ENCODE peak calls at places on chromosomes 3 and 15, in nine cellular contexts. One of them, this sample, is unnamed.

GRCh38 chr15:55649058-55649423 is 60.9 kb upstream of the PYGO1 start:
- DNase-seq in lower lobe of right lung: no peak
- DNase-seq in BE2C: no peak
- DNase-seq in body of pancreas: no peak
- DNase-seq in suprapubic skin: no peak
- DNase-seq in A549: no peak
- DNase-seq in breast epithelium: no peak
- DNase-seq in heart left ventricle: no peak
- DNase-seq in RWPE2: no peak
- DNase-seq in this sample: no peak

GRCh38 chr3:129001817-129002572 is 891 bp downstream of the EFCC1 start:
- DNase-seq in breast epithelium: no peak
- DNase-seq in A549: peak; percentile 44
- DNase-seq in body of pancreas: no peak
- DNase-seq in RWPE2: no peak
- DNase-seq in suprapubic skin: no peak
- DNase-seq in BE2C: peak; percentile 33
- DNase-seq in heart left ventricle: no peak
- DNase-seq in lower lobe of right lung: no peak
- DNase-seq in this sample: no peak

GRCh38 chr3:134352031-134352671 is 22.1 kb downstream of the AMOTL2 start:
- DNase-seq in heart left ventricle: no peak
- DNase-seq in A549: no peak
- DNase-seq in body of pancreas: peak; percentile 56
- DNase-seq in BE2C: no peak
- DNase-seq in RWPE2: peak; percentile 75
- DNase-seq in suprapubic skin: no peak
- DNase-seq in lower lobe of right lung: no peak
- DNase-seq in breast epithelium: no peak
- DNase-seq in this sample: peak; percentile 62

GRCh38 chr3:66297917-66298316 is 77.1 kb downstream of the SLC25A26 start:
- DNase-seq in RWPE2: no peak
- DNase-seq in suprapubic skin: no peak
- DNase-seq in heart left ventricle: no peak
- DNase-seq in body of pancreas: no peak
- DNase-seq in lower lobe of right lung: no peak
- DNase-seq in BE2C: no peak
- DNase-seq in breast epithelium: no peak
- DNase-seq in A549: no peak
- DNase-seq in this sample: no peak

GRCh38 chr15:58467121-58467721 is 35.4 kb downstream of the LIPC start:
- DNase-seq in RWPE2: no peak
- DNase-seq in suprapubic skin: no peak
- DNase-seq in body of pancreas: no peak
- DNase-seq in lower lobe of right lung: no peak
- DNase-seq in heart left ventricle: no peak
- DNase-seq in BE2C: peak; percentile 54
- DNase-seq in breast epithelium: no peak
- DNase-seq in A549: no peak
- DNase-seq in this sample: no peak

GRCh38 chr3:130963878-130964277 is 62.7 kb downstream of the ASTE1 start:
- DNase-seq in BE2C: no peak
- DNase-seq in RWPE2: no peak
- DNase-seq in A549: peak; percentile 75
- DNase-seq in suprapubic skin: no peak
- DNase-seq in lower lobe of right lung: no peak
- DNase-seq in breast epithelium: no peak
- DNase-seq in body of pancreas: no peak
- DNase-seq in heart left ventricle: no peak
- DNase-seq in this sample: no peak

GRCh38 chr3:135218304-135218703 is 423.2 kb downstream of the EPHB1 start:
- DNase-seq in RWPE2: no peak
- DNase-seq in A549: no peak
- DNase-seq in body of pancreas: no peak
- DNase-seq in lower lobe of right lung: no peak
- DNase-seq in BE2C: no peak
- DNase-seq in suprapubic skin: no peak
- DNase-seq in heart left ventricle: no peak
- DNase-seq in breast epithelium: no peak
- DNase-seq in this sample: no peak

GRCh38 chr15:40358492-40359353 is 704 bp downstream of the DISP2 start:
- DNase-seq in A549: no peak
- DNase-seq in body of pancreas: no peak
- DNase-seq in suprapubic skin: no peak
- DNase-seq in RWPE2: peak; percentile 80
- DNase-seq in lower lobe of right lung: no peak
- DNase-seq in BE2C: peak; percentile 51
- DNase-seq in breast epithelium: no peak
- DNase-seq in heart left ventricle: no peak
- DNase-seq in this sample: no peak

GRCh38 chr15:75688278-75688557 is 24.4 kb downstream of the CSPG4 start:
- DNase-seq in lower lobe of right lung: no peak
- DNase-seq in BE2C: no peak
- DNase-seq in body of pancreas: no peak
- DNase-seq in A549: no peak
- DNase-seq in breast epithelium: no peak
- DNase-seq in suprapubic skin: no peak
- DNase-seq in heart left ventricle: no peak
- DNase-seq in RWPE2: no peak
- DNase-seq in this sample: no peak

GRCh38 chr15:58475573-58476524 is 44.1 kb downstream of the LIPC start:
- DNase-seq in breast epithelium: no peak
- DNase-seq in A549: no peak
- DNase-seq in lower lobe of right lung: no peak
- DNase-seq in RWPE2: no peak
- DNase-seq in suprapubic skin: no peak
- DNase-seq in BE2C: peak; percentile 28
- DNase-seq in heart left ventricle: no peak
- DNase-seq in body of pancreas: no peak
- DNase-seq in this sample: peak; percentile 36

GRCh38 chr3:13349823-13350222 is 70.3 kb downstream of the NUP210 start:
- DNase-seq in A549: no peak
- DNase-seq in heart left ventricle: no peak
- DNase-seq in RWPE2: no peak
- DNase-seq in lower lobe of right lung: no peak
- DNase-seq in breast epithelium: no peak
- DNase-seq in body of pancreas: no peak
- DNase-seq in BE2C: no peak
- DNase-seq in suprapubic skin: no peak
- DNase-seq in this sample: no peak

GRCh38 chr3:186665484-186666188 is at the start of gene HRG:
- DNase-seq in heart left ventricle: no peak
- DNase-seq in lower lobe of right lung: no peak
- DNase-seq in A549: no peak
- DNase-seq in RWPE2: no peak
- DNase-seq in breast epithelium: no peak
- DNase-seq in body of pancreas: no peak
- DNase-seq in suprapubic skin: no peak
- DNase-seq in BE2C: no peak
- DNase-seq in this sample: no peak

GRCh38 chr3:157030712-157031111 is 129.2 kb downstream of the CCNL1 start:
- DNase-seq in RWPE2: no peak
- DNase-seq in BE2C: no peak
- DNase-seq in suprapubic skin: no peak
- DNase-seq in A549: no peak
- DNase-seq in body of pancreas: no peak
- DNase-seq in heart left ventricle: no peak
- DNase-seq in breast epithelium: no peak
- DNase-seq in lower lobe of right lung: no peak
- DNase-seq in this sample: no peak

DNA sequence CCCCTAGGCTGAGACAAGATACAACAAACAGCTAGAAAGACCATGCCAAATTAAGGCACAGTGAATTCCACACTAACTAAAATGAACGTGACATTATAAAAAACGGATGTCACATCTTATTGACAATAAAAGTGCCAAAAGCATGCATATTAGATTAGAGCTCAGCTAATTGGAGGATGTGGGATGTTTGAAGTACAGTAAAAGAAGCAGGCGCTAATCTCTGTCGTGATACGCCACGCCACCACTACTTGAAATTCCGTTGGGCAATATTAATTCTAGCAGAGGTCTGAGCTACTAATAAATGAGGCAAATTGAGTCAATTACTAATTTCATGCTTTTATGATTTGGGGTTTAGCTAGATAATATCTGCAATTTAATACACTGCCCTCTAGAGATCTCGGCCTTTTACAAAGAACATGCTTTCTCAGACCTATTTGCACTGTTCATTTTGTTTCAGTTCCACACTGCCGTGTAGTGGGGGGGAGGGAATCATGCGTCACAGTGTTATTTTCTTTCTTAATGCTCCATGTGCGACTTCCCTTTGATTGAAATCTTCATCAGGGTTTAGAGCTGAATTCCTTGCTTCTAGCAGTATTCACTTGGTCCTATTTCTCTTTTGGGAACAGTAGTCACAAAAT is 52.9 kb upstream of the ROBO2 start:
- DNase-seq in breast epithelium: no peak
- DNase-seq in RWPE2: no peak
- DNase-seq in A549: peak; percentile 2
- DNase-seq in lower lobe of right lung: no peak
- DNase-seq in body of pancreas: no peak
- DNase-seq in suprapubic skin: no peak
- DNase-seq in heart left ventricle: no peak
- DNase-seq in BE2C: peak; percentile 34
- DNase-seq in this sample: no peak
- TF ChIP-seq CTCF in breast epithelium: no peak
- TF ChIP-seq CTCF in RWPE2: no peak
- TF ChIP-seq CTCF in A549: no peak
- TF ChIP-seq CTCF in lower lobe of right lung: no peak
- TF ChIP-seq CTCF in body of pancreas: no peak
- TF ChIP-seq CTCF in suprapubic skin: no peak
- TF ChIP-seq CTCF in heart left ventricle: no peak
- TF ChIP-seq CTCF in BE2C: peak; percentile 52
- TF ChIP-seq CTCF in this sample: no peak

GRCh38 chr3:24288538-24289236 is 206.0 kb downstream of the THRB start:
- DNase-seq in body of pancreas: no peak
- DNase-seq in heart left ventricle: peak; percentile 45
- DNase-seq in suprapubic skin: no peak
- DNase-seq in breast epithelium: no peak
- DNase-seq in BE2C: no peak
- DNase-seq in RWPE2: no peak
- DNase-seq in A549: no peak
- DNase-seq in lower lobe of right lung: no peak
- DNase-seq in this sample: no peak
- H3K4me1 ChIP-seq in body of pancreas: peaks cover 5% of the 10 kb centered on the region
- H3K4me1 ChIP-seq in heart left ventricle: peaks cover 22% of the 10 kb centered on the region
- H3K4me1 ChIP-seq in suprapubic skin: peaks cover 15% of the 10 kb centered on the region
- H3K4me1 ChIP-seq in breast epithelium: peaks cover 13% of the 10 kb centered on the region
- H3K4me1 ChIP-seq in BE2C: no peaks in the 10 kb centered on the region
- H3K4me1 ChIP-seq in RWPE2: no peaks in the 10 kb centered on the region
- H3K4me1 ChIP-seq in A549: no peaks in the 10 kb centered on the region
- H3K4me1 ChIP-seq in lower lobe of right lung: peaks cover 34% of the 10 kb centered on the region
- H3K4me1 ChIP-seq in this sample: peaks cover 21% of the 10 kb centered on the region

GRCh38 chr15:70835826-70836225 is 18.1 kb downstream of the LARP6 start:
- DNase-seq in RWPE2: no peak
- DNase-seq in lower lobe of right lung: no peak
- DNase-seq in A549: no peak
- DNase-seq in suprapubic skin: no peak
- DNase-seq in body of pancreas: no peak
- DNase-seq in breast epithelium: no peak
- DNase-seq in BE2C: no peak
- DNase-seq in heart left ventricle: no peak
- DNase-seq in this sample: no peak

GRCh38 chr15:70835415-70835814 is 18.5 kb downstream of the LARP6 start:
- DNase-seq in heart left ventricle: peak; percentile 82
- DNase-seq in lower lobe of right lung: no peak
- DNase-seq in breast epithelium: no peak
- DNase-seq in BE2C: no peak
- DNase-seq in body of pancreas: no peak
- DNase-seq in RWPE2: no peak
- DNase-seq in A549: no peak
- DNase-seq in suprapubic skin: peak; percentile 87
- DNase-seq in this sample: no peak

GRCh38 chr15:70832176-70832575 is 21.8 kb downstream of the LARP6 start:
- DNase-seq in A549: no peak
- DNase-seq in body of pancreas: no peak
- DNase-seq in breast epithelium: no peak
- DNase-seq in RWPE2: no peak
- DNase-seq in heart left ventricle: no peak
- DNase-seq in suprapubic skin: no peak
- DNase-seq in lower lobe of right lung: no peak
- DNase-seq in BE2C: no peak
- DNase-seq in this sample: no peak

GRCh38 chr15:70834999-70835398 is 19.0 kb downstream of the LARP6 start:
- DNase-seq in RWPE2: no peak
- DNase-seq in BE2C: no peak
- DNase-seq in lower lobe of right lung: no peak
- DNase-seq in suprapubic skin: no peak
- DNase-seq in body of pancreas: no peak
- DNase-seq in heart left ventricle: no peak
- DNase-seq in breast epithelium: no peak
- DNase-seq in A549: no peak
- DNase-seq in this sample: no peak

GRCh38 chr15:70833897-70834765 is 19.8 kb downstream of the LARP6 start:
- DNase-seq in lower lobe of right lung: no peak
- DNase-seq in BE2C: no peak
- DNase-seq in RWPE2: peak; percentile 90
- DNase-seq in heart left ventricle: no peak
- DNase-seq in A549: peak; percentile 73
- DNase-seq in suprapubic skin: no peak
- DNase-seq in breast epithelium: no peak
- DNase-seq in body of pancreas: no peak
- DNase-seq in this sample: no peak
- H3K4me3 ChIP-seq in lower lobe of right lung: no peak overlapping the region
- H3K4me3 ChIP-seq in BE2C: no peak overlapping the region
- H3K4me3 ChIP-seq in RWPE2: no peak overlapping the region
- H3K4me3 ChIP-seq in heart left ventricle: no peak overlapping the region
- H3K4me3 ChIP-seq in A549: no peak overlapping the region
- H3K4me3 ChIP-seq in suprapubic skin: no peak overlapping the region
- H3K4me3 ChIP-seq in breast epithelium: no peak overlapping the region
- H3K4me3 ChIP-seq in body of pancreas: no peak overlapping the region
- H3K4me3 ChIP-seq in this sample: no peak overlapping the region

DNA sequence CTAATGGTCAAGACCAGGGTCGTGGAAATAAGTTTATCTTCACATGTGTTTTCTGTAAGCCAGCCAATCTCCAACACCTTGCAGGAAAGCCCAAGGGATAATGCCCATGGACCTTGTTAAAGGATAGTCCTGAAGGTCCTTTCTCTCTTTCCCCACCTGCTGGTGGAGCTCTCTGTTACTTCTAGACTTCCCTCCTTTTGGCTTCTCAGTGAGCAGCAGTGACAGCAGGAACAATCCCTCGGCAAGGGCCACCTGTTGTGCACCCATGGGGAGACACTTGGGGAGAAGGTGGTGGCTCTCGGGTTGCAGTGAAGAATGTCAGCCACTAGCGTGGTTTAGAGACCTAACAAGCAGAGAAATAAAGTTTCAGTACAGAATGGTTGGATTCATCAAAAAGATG is 84.0 kb upstream of the OSBPL11 start:
- DNase-seq in heart left ventricle: no peak
- DNase-seq in A549: no peak
- DNase-seq in BE2C: no peak
- DNase-seq in body of pancreas: no peak
- DNase-seq in breast epithelium: no peak
- DNase-seq in RWPE2: no peak
- DNase-seq in lower lobe of right lung: no peak
- DNase-seq in suprapubic skin: no peak
- DNase-seq in this sample: no peak
- TF ChIP-seq CTCF in heart left ventricle: no peak
- TF ChIP-seq CTCF in A549: no peak
- TF ChIP-seq CTCF in BE2C: no peak
- TF ChIP-seq CTCF in body of pancreas: no peak
- TF ChIP-seq CTCF in breast epithelium: no peak
- TF ChIP-seq CTCF in RWPE2: no peak
- TF ChIP-seq CTCF in lower lobe of right lung: no peak
- TF ChIP-seq CTCF in suprapubic skin: no peak
- TF ChIP-seq CTCF in this sample: no peak

This sample was measured in upper lobe of right lung.